ENCODE peak calls at places on chromosomes 4 and X, in ten cellular contexts. W, X, M, U, B, R, V, G, N and A are unnamed samples.
A peak's percentile ranks its signal among the peaks of the same experiment; 100 is the strongest.

GRCh38 chr4:30716158-30716557 is 4.0 kb upstream of the PCDH7 start:
- DNase-seq in W (no peak), X (no peak), M (peak; percentile 40), U (no peak), B (peak; percentile 53), R (no peak), V (no peak), G (no peak), N (no peak), A (peak; percentile 80)

GRCh38 chr4:76148142-76148849 is at the start of gene NUP54:
- DNase-seq in W (peak; percentile 95), X (peak; percentile 93), M (peak; percentile 96), U (peak; percentile 73), B (peak; percentile 95), R (peak; percentile 93), V (peak; percentile 95), G (peak; percentile 97), N (peak; percentile 95), A (peak; percentile 98)

GRCh38 chrX:136629084-136629750 is 18.7 kb upstream of the CD40LG start:
- DNase-seq in W (no peak), X (no peak), M (no peak), U (no peak), B (no peak), R (no peak), V (no peak), G (no peak), N (no peak), A (no peak)

GRCh38 chr4:152516156-152516555 is 19.7 kb downstream of the FBXW7 start:
- DNase-seq in W (no peak), X (no peak), M (no peak), U (no peak), B (no peak), R (no peak), V (no peak), G (no peak), N (no peak), A (peak; percentile 20)

GRCh38 chr4:4254666-4255065 is 6.6 kb upstream of the TMEM128 start:
- DNase-seq in W (no peak), X (no peak), M (no peak), U (no peak), B (no peak), R (no peak), V (no peak), G (no peak), N (no peak), A (no peak)

GRCh38 chr4:40719008-40719623 is 30.6 kb upstream of the NSUN7 start:
- DNase-seq in W (peak; percentile 45), X (no peak), M (peak; percentile 79), U (no peak), B (peak; percentile 64), R (no peak), V (no peak), G (no peak), N (no peak), A (peak; percentile 81)

GRCh38 chr4:139651282-139652194 is 14.1 kb upstream of the MGST2 start:
- DNase-seq in W (peak; percentile 74), X (peak; percentile 86), M (peak; percentile 89), U (no peak), B (peak; percentile 83), R (peak; percentile 82), V (peak; percentile 57), G (peak; percentile 75), N (peak; percentile 74), A (peak; percentile 94)

GRCh38 chr4:8238515-8239053 is 31.0 kb upstream of the HTRA3 start:
- DNase-seq in W (no peak), X (no peak), M (peak; percentile 84), U (no peak), B (no peak), R (no peak), V (no peak), G (no peak), N (no peak), A (no peak)

DNA sequence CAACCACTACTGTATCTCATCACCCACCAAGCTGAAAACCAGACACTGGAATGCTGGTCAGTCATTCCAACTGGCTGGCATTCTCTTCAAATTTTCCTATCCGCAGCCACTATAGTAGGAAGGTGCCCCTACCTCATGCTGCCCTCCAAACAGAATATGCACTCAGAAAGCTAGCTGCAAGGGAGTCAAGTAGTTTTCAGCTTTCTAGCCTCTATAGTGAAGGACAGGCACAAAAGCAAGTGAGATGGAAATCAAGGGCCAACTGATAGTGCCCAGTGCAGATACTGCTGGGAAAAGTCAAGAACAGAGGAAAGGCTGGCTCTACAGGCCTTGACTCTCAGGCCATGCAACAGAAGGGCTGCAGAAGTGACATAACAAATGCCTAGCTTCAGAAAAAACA is 47.2 kb downstream of the BCOR start:
- DNase-seq in W (no peak), X (no peak), M (no peak), U (no peak), B (no peak), R (no peak), V (no peak), G (no peak), N (no peak), A (no peak)
- H3K36me3 ChIP-seq in W (no peaks in the 10 kb centered on the region), X (peaks cover 79% of the 10 kb centered on the region), M (peaks cover 15% of the 10 kb centered on the region), U (peaks cover 17% of the 10 kb centered on the region), B (peaks cover 44% of the 10 kb centered on the region), R (no peaks in the 10 kb centered on the region), V (peaks cover 66% of the 10 kb centered on the region), G (peaks cover 50% of the 10 kb centered on the region), N (peaks cover 47% of the 10 kb centered on the region), A (peaks cover 56% of the 10 kb centered on the region)

DNA sequence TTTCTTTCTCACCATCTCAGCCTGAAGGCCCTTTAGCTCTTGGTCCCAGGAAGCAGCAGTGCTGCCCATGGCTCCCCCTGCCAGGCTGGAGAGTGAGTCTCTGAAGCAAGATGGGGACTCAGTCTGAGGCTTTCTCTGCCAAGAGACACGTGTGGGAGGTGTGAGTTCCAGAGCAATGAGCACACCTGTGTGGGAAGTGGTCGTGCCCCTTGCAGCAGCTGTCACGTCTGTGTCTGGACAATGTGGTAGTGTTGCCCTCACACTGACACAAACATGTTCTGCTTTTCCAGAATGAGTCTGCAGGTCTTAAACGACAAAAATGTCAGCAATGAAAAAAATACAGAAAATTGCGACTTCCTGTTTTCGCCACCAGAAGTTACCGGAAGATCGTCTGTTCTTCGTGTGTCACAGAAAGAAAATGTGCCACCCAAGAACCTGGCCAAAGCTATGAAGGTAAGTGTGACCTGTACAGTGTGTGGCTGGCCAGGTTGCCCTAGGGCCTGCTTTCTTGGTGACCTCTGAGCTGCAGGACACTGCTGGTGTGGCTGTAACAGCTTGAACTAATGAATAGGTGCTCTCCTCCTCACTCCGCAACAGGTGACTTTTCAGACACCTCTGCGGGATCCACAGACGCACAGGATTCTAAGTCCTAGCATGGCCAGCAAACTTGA is 1.9 kb downstream of the TACC3 start:
- DNase-seq in W (no peak), X (no peak), M (no peak), U (no peak), B (no peak), R (no peak), V (no peak), G (no peak), N (no peak), A (no peak)
- H3K4me3 ChIP-seq in W (no peak overlapping the region), X (no peak overlapping the region), M (no peak overlapping the region), U (no peak overlapping the region), B (no peak overlapping the region), R (no peak overlapping the region), V (no peak overlapping the region), G (peak overlapping the region; percentile 32), N (no peak overlapping the region), A (no peak overlapping the region)

GRCh38 chr4:1234296-1234695 is 14.6 kb downstream of the CTBP1 start:
- DNase-seq in W (no peak), X (no peak), M (peak; percentile 41), U (peak; percentile 79), B (peak; percentile 12), R (no peak), V (no peak), G (peak; percentile 31), N (no peak), A (peak; percentile 82)

GRCh38 chr4:1233641-1234277 is 15.2 kb downstream of the CTBP1 start:
- DNase-seq in W (no peak), X (no peak), M (peak; percentile 48), U (no peak), B (peak; percentile 34), R (no peak), V (no peak), G (peak; percentile 59), N (no peak), A (peak; percentile 69)

GRCh38 chr4:1230971-1231636 is 17.8 kb downstream of the CTBP1 start:
- DNase-seq in W (no peak), X (no peak), M (no peak), U (no peak), B (no peak), R (no peak), V (no peak), G (no peak), N (no peak), A (no peak)

GRCh38 chr4:1231637-1232360 is 17.1 kb downstream of the CTBP1 start:
- DNase-seq in W (no peak), X (no peak), M (no peak), U (no peak), B (no peak), R (no peak), V (no peak), G (no peak), N (no peak), A (no peak)

DNA sequence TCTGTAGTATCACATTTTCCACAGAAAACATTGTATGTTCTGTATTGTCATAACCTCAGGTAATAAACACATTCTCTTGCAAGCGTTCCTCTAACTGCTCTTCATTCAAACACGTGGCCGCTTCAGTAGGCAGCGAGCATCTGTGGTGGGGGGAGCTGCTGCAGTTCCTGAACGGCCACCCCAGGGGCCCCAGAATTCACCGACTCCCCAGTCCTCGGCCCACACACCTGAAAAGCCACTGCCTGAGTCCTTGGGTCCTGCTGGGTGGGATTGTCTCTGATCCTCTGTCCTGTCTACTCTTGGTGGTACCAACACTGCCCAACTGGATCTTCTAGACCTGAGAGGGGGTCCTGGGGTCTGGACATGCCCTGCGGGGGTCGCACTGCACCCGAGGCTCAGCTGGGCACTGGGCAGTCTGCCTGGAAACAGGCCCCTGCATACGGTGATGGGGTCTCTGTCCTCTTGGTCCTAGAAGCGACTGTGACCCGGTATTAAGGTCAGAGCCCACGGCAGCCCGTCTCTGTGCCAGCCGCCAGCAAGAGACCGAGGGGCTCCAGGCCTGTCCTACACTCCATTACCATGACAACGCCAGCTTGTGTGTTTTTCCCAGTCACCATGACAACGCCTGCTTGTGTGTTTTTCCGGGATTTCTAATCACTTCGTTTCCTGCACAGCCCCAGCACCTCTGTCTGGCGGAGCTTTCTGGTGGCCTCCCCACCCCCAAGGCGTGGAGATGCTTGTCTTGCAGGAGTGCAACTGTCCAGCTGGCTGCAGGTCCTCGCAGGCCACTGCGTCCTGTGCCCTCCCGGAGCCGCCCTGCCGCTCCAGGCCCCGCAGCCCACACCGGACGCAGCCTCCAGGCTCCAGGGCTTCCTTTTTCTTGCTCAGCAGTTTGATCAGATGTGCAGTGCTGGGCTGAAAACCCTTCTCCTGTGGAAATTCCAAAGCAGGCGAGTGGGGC is 16.0 kb downstream of the CTBP1 start:
- DNase-seq in W (no peak), X (peak; percentile 80), M (peak; percentile 66), U (no peak), B (peak; percentile 20), R (peak; percentile 64), V (no peak), G (no peak), N (no peak), A (no peak)
- H3K36me3 ChIP-seq in W (peaks cover 4% of the 10 kb centered on the region), X (peaks cover 85% of the 10 kb centered on the region), M (no peaks in the 10 kb centered on the region), U (peaks cover 33% of the 10 kb centered on the region), B (peaks cover 83% of the 10 kb centered on the region), R (no peaks in the 10 kb centered on the region), V (peaks cover 25% of the 10 kb centered on the region), G (peaks cover 84% of the 10 kb centered on the region), N (peaks cover 4% of the 10 kb centered on the region), A (peaks cover 79% of the 10 kb centered on the region)

DNA sequence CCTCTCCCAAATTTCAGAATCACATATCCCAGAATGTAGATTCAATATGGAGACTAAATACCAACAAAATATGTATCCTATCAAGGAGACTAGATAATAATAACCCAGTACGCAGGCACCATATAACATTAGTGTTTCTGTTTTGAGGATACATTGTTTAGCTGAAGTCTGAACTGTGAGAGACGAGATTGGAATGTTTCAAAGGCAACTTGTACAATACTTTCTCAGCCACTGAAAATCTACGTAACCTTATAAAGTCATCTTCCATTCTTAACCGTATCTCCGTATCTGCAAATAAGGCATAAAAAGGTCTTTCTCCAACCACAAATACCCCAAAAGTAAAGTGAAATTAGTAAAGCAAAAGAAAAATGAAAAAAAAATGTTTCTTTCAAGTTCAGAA is 23.0 kb downstream of the CORIN start:
- DNase-seq in W (no peak), X (no peak), M (no peak), U (no peak), B (peak; percentile 65), R (no peak), V (no peak), G (no peak), N (no peak), A (peak; percentile 65)
- H3K4me3 ChIP-seq in W (no peak overlapping the region), X (no peak overlapping the region), M (no peak overlapping the region), U (no peak overlapping the region), B (peak overlapping the region; percentile 13), R (no peak overlapping the region), V (no peak overlapping the region), G (no peak overlapping the region), N (no peak overlapping the region), A (peak overlapping the region; percentile 22)